ENCODE peak calls at places on chromosomes 12 and 14, in seven cellular contexts. A is fibroblast of the conjunctiva, L is fibroblast of the aortic adventitia, B is NCI-H2029, I is sciatic nerve, Y is Calu3, J is AML-193. V is an unnamed sample.

GRCh38 chr12:1360812-1361211 is 233.6 kb downstream of the FBXL14 start:
- DNase-seq in J (no peak), I (no peak), Y (no peak), A (no peak), B (no peak), L (peak), V (no peak)

GRCh38 chr14:68650403-68650994 is 142.4 kb downstream of the ZFP36L1 start:
- DNase-seq in J (no peak), B (no peak), Y (no peak), L (peak), A (no peak), I (no peak), V (no peak)

GRCh38 chr14:92539875-92540274 is 26.3 kb downstream of the RIN3 start:
- DNase-seq in J (no peak), L (no peak), Y (no peak), B (no peak), A (no peak), I (no peak), V (no peak)

GRCh38 chr14:30143617-30144016 is 216.0 kb upstream of the PRKD1 start:
- DNase-seq in A (no peak), I (no peak), Y (no peak), L (peak), B (no peak), J (no peak), V (peak)

GRCh38 chr12:115456946-115457689 is 773.1 kb upstream of the TBX3 start:
- DNase-seq in Y (no peak), A (no peak), J (no peak), B (no peak), I (no peak), L (no peak), V (no peak)

GRCh38 chr12:67853204-67853603 is 136.0 kb upstream of the IFNG-AS1 start:
- DNase-seq in B (no peak), L (peak), A (peak), I (no peak), J (no peak), Y (no peak), V (no peak)

GRCh38 chr12:2301531-2302461 is 249.0 kb downstream of the CACNA1C start:
- DNase-seq in Y (no peak), A (no peak), L (peak), J (no peak), I (no peak), B (no peak), V (no peak)

GRCh38 chr12:50642035-50642451 is 121.9 kb upstream of the ATF1 start:
- DNase-seq in B (no peak), A (peak), L (peak), J (no peak), Y (no peak), I (no peak), V (no peak)

GRCh38 chr12:12992418-12993175 is 7.5 kb downstream of the HEBP1 start:
- DNase-seq in L (peak), A (peak), I (no peak), Y (no peak), J (peak), B (no peak), V (peak)

GRCh38 chr12:91877022-91877421 is 268.6 kb downstream of the BTG1 start:
- DNase-seq in Y (peak), I (peak), B (peak), J (peak), A (no peak), L (no peak), V (no peak)